ENCODE peak calls at places on chromosomes 4 and X, in nine cellular contexts. V is WTC11; F is sciatic nerve; J is activated T-cell treated with anti-CD3 and anti-CD28 coated beads, Interleukin-2, amount 50 U/mL, for 1 hour; H is AG10803; T is Jurkat, Clone E6-1; E is NCI-H1105 treated with DMSO at 0.1 percent for 48 hours; G is heart right ventricle; B is GM23338. Z is an unnamed sample.

GRCh38 chrX:68746988-68747387 is 81.8 kb upstream of the EFNB1 start:
- DNase-seq in V (no peak), F (no peak), J (no peak), H (no peak), T (no peak), E (no peak), G (no peak), B (peak), Z (no peak)

GRCh38 chrX:71144651-71145050 is at the start of gene NLGN3:
- DNase-seq in V (peak), F (no peak), J (no peak), H (no peak), T (no peak), E (peak), G (peak), B (peak), Z (peak)

GRCh38 chr4:111879539-111879938 is 265.7 kb upstream of the FAM241A start:
- DNase-seq in V (no peak), F (no peak), J (no peak), H (no peak), T (no peak), E (peak), G (no peak), B (no peak), Z (no peak)

GRCh38 chr4:84895283-84895682 is 71.2 kb downstream of the WDFY3 start:
- DNase-seq in V (no peak), F (no peak), J (no peak), H (no peak), T (no peak), E (no peak), G (no peak), B (no peak), Z (no peak)

GRCh38 chr4:24477919-24478318 is 106.4 kb downstream of the DHX15 start:
- DNase-seq in V (no peak), F (no peak), J (no peak), H (peak), T (no peak), E (peak), G (peak), B (peak), Z (no peak)

GRCh38 chr4:48196758-48197504 is 62.9 kb upstream of the TXK start:
- DNase-seq in V (no peak), F (no peak), J (no peak), H (no peak), T (no peak), E (no peak), G (no peak), B (no peak), Z (no peak)

GRCh38 chr4:53640576-53641459 is 49.5 kb upstream of the LNX1 start:
- DNase-seq in V (no peak), F (no peak), J (no peak), H (no peak), T (no peak), E (peak), G (no peak), B (no peak), Z (peak)

GRCh38 chr4:39026096-39026495 is 6.1 kb downstream of the TMEM156 start:
- DNase-seq in V (no peak), F (no peak), J (no peak), H (no peak), T (no peak), E (no peak), G (no peak), B (no peak), Z (no peak)

GRCh38 chrX:40933132-40934078 is 151.8 kb upstream of the USP9X start:
- DNase-seq in V (no peak), F (no peak), J (no peak), H (peak), T (peak), E (no peak), G (no peak), B (no peak), Z (no peak)

GRCh38 chrX:41238543-41238942 is 95.4 kb upstream of the DDX3X start:
- DNase-seq in V (no peak), F (no peak), J (no peak), H (peak), T (no peak), E (no peak), G (no peak), B (no peak), Z (no peak)

GRCh38 chrX:153576961-153577360 is 22.0 kb downstream of the CCNQ start:
- DNase-seq in V (no peak), F (no peak), J (no peak), H (no peak), T (no peak), E (no peak), G (no peak), B (no peak), Z (no peak)

GRCh38 chrX:84362184-84362838 is 139.9 kb downstream of the HDX start:
- DNase-seq in V (no peak), F (no peak), J (no peak), H (peak), T (no peak), E (no peak), G (no peak), B (no peak), Z (peak)

GRCh38 chr4:152862608-152863007 is 73.5 kb upstream of the FHDC1 start:
- DNase-seq in V (no peak), F (no peak), J (no peak), H (peak), T (no peak), E (no peak), G (no peak), B (no peak), Z (no peak)

GRCh38 chr4:163300445-163300844 is 32.0 kb downstream of the NPY1R start:
- DNase-seq in V (no peak), F (no peak), J (no peak), H (no peak), T (no peak), E (no peak), G (no peak), B (no peak), Z (no peak)

GRCh38 chrX:150200820-150201287 is 162.3 kb upstream of the MAMLD1 start:
- DNase-seq in V (no peak), F (no peak), J (no peak), H (peak), T (no peak), E (peak), G (no peak), B (no peak), Z (no peak)

GRCh38 chr4:118012142-118012541 is 22.1 kb upstream of the NDST3 start:
- DNase-seq in V (no peak), F (no peak), J (no peak), H (no peak), T (no peak), E (no peak), G (no peak), B (peak), Z (no peak)

GRCh38 chrX:40757058-40757457 is 21.7 kb upstream of the MED14 start:
- DNase-seq in V (no peak), F (no peak), J (no peak), H (no peak), T (no peak), E (no peak), G (no peak), B (no peak), Z (no peak)

GRCh38 chrX:43973249-43973672 is at the start of gene NDP:
- DNase-seq in V (peak), F (no peak), J (no peak), H (no peak), T (no peak), E (no peak), G (no peak), B (peak), Z (no peak)

GRCh38 chr4:123649248-123649643 is 252.7 kb downstream of the SPRY1 start:
- DNase-seq in V (no peak), F (no peak), J (no peak), H (no peak), T (no peak), E (no peak), G (no peak), B (no peak), Z (peak)

GRCh38 chrX:44705817-44706551 is 137.8 kb upstream of the DUSP21 start:
- DNase-seq in V (no peak), F (no peak), J (no peak), H (peak), T (no peak), E (no peak), G (no peak), B (no peak), Z (no peak)

GRCh38 chrX:149365061-149365460 is 140.0 kb downstream of the IDS start:
- DNase-seq in V (no peak), F (no peak), J (no peak), H (peak), T (no peak), E (no peak), G (no peak), B (no peak), Z (no peak)

GRCh38 chrX:10900585-10901289 is 210.4 kb upstream of the HCCS start:
- DNase-seq in V (no peak), F (no peak), J (no peak), H (peak), T (no peak), E (no peak), G (no peak), B (no peak), Z (no peak)

GRCh38 chr4:119111296-119111695 is 24.3 kb upstream of the MYOZ2 start:
- DNase-seq in V (no peak), F (no peak), J (no peak), H (no peak), T (no peak), E (no peak), G (no peak), B (no peak), Z (no peak)